ENCODE peak calls at places on chromosomes 6 and 20, in ten cellular contexts. S is body of pancreas, G is H9, Q is thyroid gland, J is heart left ventricle, E is tibial artery, T is Panc1, A is Karpas-422, V is esophagus squamous epithelium, D is endodermal cell. P is an unnamed sample.

GRCh38 chr6:111850288-111850937 is 22.8 kb downstream of the FYN start:
- DNase-seq in S (no peak), G (no peak), Q (no peak), J (peak), E (no peak), T (no peak), A (no peak), V (no peak), D (no peak), P (no peak)

GRCh38 chr20:51366155-51366886 is 176.2 kb downstream of the NFATC2 start:
- DNase-seq in S (peak), G (no peak), Q (peak), J (peak), E (peak), T (no peak), A (no peak), V (no peak), D (no peak), P (no peak)

GRCh38 chr6:113833537-113833936 is 23.6 kb upstream of the MARCKS start:
- DNase-seq in S (no peak), G (no peak), Q (no peak), J (no peak), E (no peak), T (no peak), A (no peak), V (no peak), D (no peak), P (no peak)

GRCh38 chr6:118124851-118125250 is 217.8 kb downstream of the SLC35F1 start:
- DNase-seq in S (no peak), G (no peak), Q (no peak), J (no peak), E (no peak), T (no peak), A (no peak), V (no peak), D (no peak), P (no peak)

GRCh38 chr20:21396045-21396893 is 1.1 kb downstream of the NKX2-4 start:
- DNase-seq in S (no peak), G (no peak), Q (peak), J (no peak), E (no peak), T (no peak), A (no peak), V (no peak), D (peak), P (no peak)

GRCh38 chr6:4612636-4613171 is 163.5 kb upstream of the CDYL start:
- DNase-seq in S (no peak), G (no peak), Q (peak), J (no peak), E (no peak), T (no peak), A (no peak), V (no peak), D (no peak), P (no peak)

GRCh38 chr6:74015427-74015826 is 319.4 kb downstream of the CD109 start:
- DNase-seq in S (no peak), G (no peak), Q (no peak), J (no peak), E (no peak), T (no peak), A (no peak), V (no peak), D (no peak), P (no peak)

GRCh38 chr6:137490961-137491360 is 3.2 kb downstream of the OLIG3 start:
- DNase-seq in S (no peak), G (peak), Q (no peak), J (no peak), E (no peak), T (no peak), A (peak), V (no peak), D (peak), P (no peak)

GRCh38 chr6:113630365-113630737 is 226.8 kb upstream of the MARCKS start:
- DNase-seq in S (no peak), G (no peak), Q (no peak), J (no peak), E (no peak), T (no peak), A (no peak), V (no peak), D (no peak), P (no peak)

GRCh38 chr20:35226775-35227681 is 538 bp downstream of the MMP24 start:
- DNase-seq in S (peak), G (peak), Q (peak), J (peak), E (no peak), T (no peak), A (peak), V (no peak), D (peak), P (peak)

GRCh38 chr6:24906314-24906713 is 29.4 kb downstream of the RIPOR2 start:
- DNase-seq in S (no peak), G (no peak), Q (no peak), J (no peak), E (no peak), T (no peak), A (no peak), V (no peak), D (no peak), P (no peak)

GRCh38 chr6:7166410-7167293 is 58.9 kb downstream of the RREB1 start:
- DNase-seq in S (no peak), G (no peak), Q (peak), J (no peak), E (no peak), T (no peak), A (no peak), V (no peak), D (peak), P (no peak)

GRCh38 chr6:91097316-91097878 is 510.5 kb upstream of the MAP3K7 start:
- DNase-seq in S (no peak), G (no peak), Q (peak), J (peak), E (no peak), T (no peak), A (no peak), V (no peak), D (no peak), P (no peak)

GRCh38 chr6:135149376-135149775 is 31.7 kb upstream of the MYB start:
- DNase-seq in S (no peak), G (no peak), Q (no peak), J (no peak), E (no peak), T (no peak), A (no peak), V (no peak), D (no peak), P (no peak)

GRCh38 chr6:163600331-163600730 is 185.8 kb downstream of the QKI start:
- DNase-seq in S (no peak), G (no peak), Q (no peak), J (no peak), E (no peak), T (no peak), A (no peak), V (no peak), D (no peak), P (no peak)

GRCh38 chr6:12957321-12958051 is 240.9 kb downstream of the PHACTR1 start:
- DNase-seq in S (peak), G (peak), Q (peak), J (peak), E (peak), T (no peak), A (no peak), V (no peak), D (peak), P (no peak)

GRCh38 chr6:90610291-90610670 is 23.4 kb upstream of the MAP3K7 start:
- DNase-seq in S (no peak), G (no peak), Q (no peak), J (no peak), E (no peak), T (no peak), A (no peak), V (no peak), D (peak), P (no peak)

GRCh38 chr20:43999848-44000247 is 85.2 kb downstream of the TOX2 start:
- DNase-seq in S (no peak), G (no peak), Q (no peak), J (no peak), E (no peak), T (no peak), A (no peak), V (no peak), D (no peak), P (no peak)

GRCh38 chr6:42441661-42442081 is 10.1 kb downstream of the TRERF1 start:
- DNase-seq in S (no peak), G (peak), Q (no peak), J (no peak), E (no peak), T (no peak), A (no peak), V (no peak), D (peak), P (no peak)

GRCh38 chr6:127939442-127940066 is 38.7 kb upstream of the THEMIS start:
- DNase-seq in S (no peak), G (no peak), Q (no peak), J (no peak), E (no peak), T (no peak), A (no peak), V (no peak), D (no peak), P (no peak)
- H3K27ac ChIP-seq in S (peak), G (no peak), Q (peak), J (no peak), E (no peak), T (no peak), A (no peak), V (no peak), D (no peak), P (no peak)

DNA sequence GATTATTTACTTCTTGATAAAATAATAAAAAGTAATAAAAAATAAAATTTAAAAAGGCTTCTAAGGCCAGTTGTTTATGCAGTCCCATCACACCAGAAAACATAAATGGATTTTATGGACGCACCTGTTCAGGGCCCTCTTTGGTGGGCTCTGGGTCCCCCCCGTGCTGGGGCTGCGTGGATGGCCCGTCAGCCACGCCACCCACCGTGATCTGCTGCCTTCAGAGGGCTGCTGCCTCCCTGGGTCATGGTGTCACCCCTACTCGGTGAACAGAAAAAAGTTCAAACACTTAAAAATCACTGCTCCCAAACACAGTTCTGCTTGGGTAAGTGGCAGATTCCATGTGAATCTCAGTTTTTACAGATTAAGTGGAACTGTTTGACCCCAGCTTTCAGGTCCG is 447.6 kb upstream of the AGPAT4 start:
- DNase-seq in S (no peak), G (no peak), Q (no peak), J (no peak), E (no peak), T (no peak), A (no peak), V (no peak), D (no peak), P (no peak)
- H3K27ac ChIP-seq in S (no peak), G (no peak), Q (no peak), J (no peak), E (no peak), T (no peak), A (no peak), V (no peak), D (no peak), P (no peak)

DNA sequence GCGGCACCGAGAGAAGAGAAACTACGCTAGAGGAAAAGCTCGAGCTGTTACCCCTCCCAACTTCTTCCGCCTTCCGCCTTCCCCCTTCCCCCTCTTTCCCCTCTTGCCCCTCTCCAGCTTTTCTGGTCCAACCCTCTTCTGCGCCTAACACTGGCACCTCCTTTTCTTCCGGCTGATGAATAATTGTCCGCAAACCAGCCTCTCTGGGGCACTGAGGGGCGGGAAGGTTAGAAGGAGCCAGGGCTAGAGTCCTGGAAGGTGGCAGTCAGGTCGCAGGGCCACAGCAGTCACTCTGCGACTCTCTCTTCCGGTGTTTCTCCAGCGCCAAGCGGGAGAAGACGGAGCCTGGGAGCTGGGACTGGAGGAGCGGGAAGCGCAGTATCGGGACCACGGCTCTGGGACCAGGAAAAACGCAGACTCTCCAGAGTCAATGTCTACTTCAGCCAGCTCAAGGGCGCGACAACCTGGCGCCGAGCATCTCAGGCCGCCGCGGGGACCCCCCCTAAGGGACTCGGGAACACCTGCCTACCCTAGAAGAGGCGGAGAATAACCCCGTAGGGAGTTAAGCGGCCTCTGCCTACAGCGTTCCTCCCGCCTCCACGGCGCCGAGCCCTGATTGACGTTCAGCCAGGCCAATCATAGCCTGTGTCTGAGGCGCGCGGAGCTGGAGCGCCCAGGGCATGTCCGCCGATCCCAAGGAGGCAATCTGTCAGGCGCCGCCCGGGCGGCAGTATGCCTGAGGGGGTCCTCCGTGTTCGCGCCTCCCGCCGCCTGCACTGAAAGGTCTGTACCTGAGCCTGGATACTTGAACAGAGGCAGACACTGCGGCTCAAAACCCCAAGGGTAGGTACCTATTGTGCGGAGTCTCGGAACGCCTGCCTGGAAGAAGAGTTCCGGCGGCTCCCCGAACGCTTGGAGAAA is 40.4 kb downstream of the PSMB9 start:
- DNase-seq in S (peak), G (peak), Q (peak), J (peak), E (peak), T (peak), A (peak), V (peak), D (peak), P (peak)
- H3K27ac ChIP-seq in S (peak), G (peak), Q (peak), J (peak), E (peak), T (peak), A (peak), V (peak), D (peak), P (peak)

GRCh38 chr6:35686441-35686840 is 2.3 kb downstream of the FKBP5 start:
- DNase-seq in S (no peak), G (no peak), Q (no peak), J (no peak), E (no peak), T (no peak), A (no peak), V (no peak), D (no peak), P (no peak)
- H3K27ac ChIP-seq in S (peak), G (no peak), Q (peak), J (no peak), E (peak), T (no peak), A (peak), V (peak), D (no peak), P (peak)

DNA sequence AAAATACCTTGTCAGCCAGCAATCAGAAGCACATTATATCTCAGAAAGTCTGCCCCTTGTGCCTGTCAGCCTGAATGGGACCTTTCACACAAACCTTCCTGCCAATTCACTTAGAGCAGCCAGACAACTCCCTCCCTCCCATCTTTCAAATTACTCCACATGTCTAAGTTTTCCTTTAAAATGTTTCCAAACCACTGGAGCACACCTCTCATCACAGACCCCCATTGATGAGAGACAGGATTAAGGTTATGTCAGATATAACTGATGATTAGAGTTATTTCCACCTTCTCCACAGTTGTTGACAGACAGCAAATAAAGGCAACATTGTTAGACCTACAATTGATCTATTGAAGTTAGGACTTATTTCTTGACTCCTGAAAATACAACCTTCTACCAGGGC is 408.4 kb downstream of the PLCB1 start:
- DNase-seq in S (no peak), G (no peak), Q (no peak), J (no peak), E (no peak), T (no peak), A (no peak), V (no peak), D (no peak), P (no peak)
- H3K27ac ChIP-seq in S (no peak), G (no peak), Q (no peak), J (no peak), E (no peak), T (no peak), A (no peak), V (no peak), D (no peak), P (peak)

DNA sequence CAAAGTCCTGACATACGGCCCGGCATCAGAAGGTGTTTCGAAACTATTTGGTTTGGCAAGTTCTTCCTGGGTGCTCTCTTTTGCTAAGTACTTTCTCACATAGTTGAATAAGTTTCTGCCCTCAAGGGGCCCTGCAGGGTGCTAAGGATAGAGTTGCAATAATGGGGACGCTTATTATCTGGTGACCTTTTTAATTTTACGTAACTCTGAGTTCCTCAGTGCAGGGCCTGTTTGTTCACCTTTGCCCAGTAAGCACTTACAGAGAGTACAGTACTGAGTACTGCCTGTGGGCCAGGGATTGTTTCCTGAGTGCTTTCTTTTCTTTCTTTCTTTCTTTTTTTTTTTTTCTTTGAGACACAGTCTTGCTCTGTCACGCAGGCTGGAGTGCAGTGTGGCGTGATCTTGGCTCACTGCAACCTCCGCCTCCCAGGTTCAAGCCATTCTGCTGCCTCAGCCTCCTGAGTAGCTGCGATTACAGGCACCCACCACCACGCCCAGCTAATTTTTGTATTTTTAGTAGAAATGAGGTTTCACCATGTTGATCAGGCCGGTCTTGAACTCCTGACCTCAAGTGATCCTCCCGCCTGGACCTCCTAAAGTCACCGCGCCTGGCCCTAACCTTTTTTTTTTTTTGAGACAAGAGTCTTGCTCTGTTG is 4.5 kb upstream of the PXMP4 start:
- DNase-seq in S (no peak), G (no peak), Q (peak), J (no peak), E (no peak), T (no peak), A (no peak), V (no peak), D (no peak), P (no peak)
- H3K27ac ChIP-seq in S (no peak), G (no peak), Q (peak), J (no peak), E (no peak), T (no peak), A (no peak), V (no peak), D (no peak), P (no peak)

GRCh38 chr20:50107796-50108331 is 5.1 kb downstream of the UBE2V1 start:
- DNase-seq in S (no peak), G (no peak), Q (no peak), J (no peak), E (no peak), T (no peak), A (no peak), V (no peak), D (no peak), P (no peak)
- H3K27ac ChIP-seq in S (no peak), G (no peak), Q (no peak), J (no peak), E (peak), T (peak), A (no peak), V (peak), D (no peak), P (no peak)